ENCODE peak calls at places on chromosome 15, in six cellular contexts. Q is A549, Y is tibial artery, V is foreskin fibroblast, B is PC-3, I is fibroblast of lung. M is an unnamed sample.
A peak's percentile ranks its signal among the peaks of the same experiment; 100 is the strongest.

GRCh38 chr15:63065262-63066234 is 23.0 kb downstream of the TPM1 start:
- DNase-seq in Q (peak; percentile 63), Y (no peak), V (no peak), B (no peak), I (no peak), M (no peak)

GRCh38 chr15:73038186-73038585 is 14.1 kb upstream of the NEO1 start:
- DNase-seq in Q (no peak), Y (no peak), V (no peak), B (no peak), I (no peak), M (no peak)

GRCh38 chr15:82944840-82945239 is 7.7 kb downstream of the HOMER2 start:
- DNase-seq in Q (no peak), Y (no peak), V (no peak), B (no peak), I (no peak), M (no peak)

GRCh38 chr15:58957101-58957973 is 23.9 kb upstream of the SLTM start:
- DNase-seq in Q (peak; percentile 88), Y (no peak), V (peak; percentile 44), B (peak; percentile 90), I (peak; percentile 61), M (no peak)

GRCh38 chr15:58590901-58591300 is 158.6 kb downstream of the ADAM10 start:
- DNase-seq in Q (no peak), Y (no peak), V (no peak), B (no peak), I (no peak), M (no peak)

GRCh38 chr15:83698294-83698693 is 44.4 kb downstream of the ADAMTSL3 start:
- DNase-seq in Q (peak; percentile 63), Y (peak; percentile 74), V (peak; percentile 20), B (peak; percentile 87), I (peak; percentile 23), M (no peak)

GRCh38 chr15:94105760-94106159 is 125.6 kb upstream of the MCTP2 start:
- DNase-seq in Q (no peak), Y (no peak), V (no peak), B (no peak), I (no peak), M (no peak)

GRCh38 chr15:96070636-96071035 is 259.9 kb upstream of the NR2F2 start:
- DNase-seq in Q (peak; percentile 35), Y (no peak), V (peak; percentile 63), B (peak; percentile 66), I (peak; percentile 21), M (no peak)

GRCh38 chr15:58568157-58568571 is 136.4 kb downstream of the LIPC start:
- DNase-seq in Q (no peak), Y (no peak), V (no peak), B (peak; percentile 3), I (no peak), M (no peak)

GRCh38 chr15:85149460-85150129 is 167.9 kb downstream of the PDE8A start:
- DNase-seq in Q (no peak), Y (no peak), V (no peak), B (no peak), I (no peak), M (no peak)

GRCh38 chr15:26771168-26771916 is 1.5 kb downstream of the GABRB3 start:
- DNase-seq in Q (no peak), Y (no peak), V (no peak), B (peak; percentile 13), I (no peak), M (no peak)

GRCh38 chr15:29379647-29380046 is 110.0 kb upstream of the NSMCE3 start:
- DNase-seq in Q (no peak), Y (no peak), V (no peak), B (no peak), I (no peak), M (no peak)

GRCh38 chr15:42191610-42192346 is 16.3 kb downstream of the VPS39 start:
- DNase-seq in Q (no peak), Y (no peak), V (no peak), B (no peak), I (no peak), M (no peak)

GRCh38 chr15:29880886-29881285 is 58.6 kb upstream of the TJP1 start:
- DNase-seq in Q (no peak), Y (no peak), V (no peak), B (no peak), I (no peak), M (no peak)

GRCh38 chr15:78910836-78911235 is 34.0 kb downstream of the CTSH start:
- DNase-seq in Q (no peak), Y (no peak), V (no peak), B (no peak), I (no peak), M (no peak)

GRCh38 chr15:48394172-48394571 is 62.9 kb downstream of the DUT start:
- DNase-seq in Q (no peak), Y (peak; percentile 96), V (no peak), B (no peak), I (no peak), M (no peak)

GRCh38 chr15:69194854-69195253 is 34.4 kb downstream of the GLCE start:
- DNase-seq in Q (no peak), Y (no peak), V (peak; percentile 2), B (no peak), I (no peak), M (no peak)

GRCh38 chr15:29873942-29874341 is 51.7 kb upstream of the TJP1 start:
- DNase-seq in Q (no peak), Y (no peak), V (no peak), B (no peak), I (no peak), M (no peak)

GRCh38 chr15:45023659-45024320 is 795 bp downstream of the SORD start:
- DNase-seq in Q (peak; percentile 1), Y (no peak), V (peak; percentile 22), B (peak; percentile 54), I (peak; percentile 19), M (no peak)

GRCh38 chr15:67187351-67187854 is 67.1 kb downstream of the AAGAB start:
- DNase-seq in Q (peak; percentile 20), Y (peak; percentile 62), V (no peak), B (no peak), I (no peak), M (no peak)

GRCh38 chr15:82980986-82981385 is 5.0 kb upstream of the RAMAC start:
- DNase-seq in Q (no peak), Y (no peak), V (no peak), B (no peak), I (no peak), M (no peak)

GRCh38 chr15:43190178-43190577 is 5.0 kb downstream of the CCNDBP1 start:
- DNase-seq in Q (no peak), Y (no peak), V (no peak), B (no peak), I (no peak), M (no peak)

GRCh38 chr15:92091155-92091734 is 237.7 kb downstream of the SLCO3A1 start:
- DNase-seq in Q (peak; percentile 60), Y (no peak), V (no peak), B (peak; percentile 54), I (peak; percentile 14), M (no peak)

GRCh38 chr15:50685976-50686467 is 575 bp downstream of the TRPM7 start:
- DNase-seq in Q (peak; percentile 64), Y (peak; percentile 84), V (peak; percentile 36), B (peak; percentile 37), I (peak; percentile 39), M (no peak)

GRCh38 chr15:59501531-59502113 is 63.6 kb downstream of the FAM81A start:
- DNase-seq in Q (peak; percentile 80), Y (no peak), V (peak; percentile 16), B (peak; percentile 91), I (peak; percentile 51), M (no peak)

GRCh38 chr15:66851226-66852063 is 149.4 kb downstream of the SMAD6 start:
- DNase-seq in Q (peak; percentile 92), Y (peak; percentile 93), V (peak; percentile 78), B (peak; percentile 72), I (peak; percentile 86), M (no peak)

GRCh38 chr15:93948728-93949127 is 282.6 kb upstream of the MCTP2 start:
- DNase-seq in Q (no peak), Y (no peak), V (no peak), B (no peak), I (no peak), M (no peak)

GRCh38 chr15:28936481-28936881 is 50.7 kb downstream of the APBA2 start:
- DNase-seq in Q (no peak), Y (peak; percentile 38), V (no peak), B (no peak), I (no peak), M (no peak)

GRCh38 chr15:68175527-68175926 is 29.6 kb downstream of the CALML4 start:
- DNase-seq in Q (no peak), Y (no peak), V (no peak), B (no peak), I (no peak), M (no peak)

GRCh38 chr15:70752142-70752754 is 11.1 kb downstream of the UACA start:
- DNase-seq in Q (no peak), Y (peak; percentile 79), V (no peak), B (no peak), I (peak; percentile 41), M (no peak)

GRCh38 chr15:75817151-75817935 is 25.9 kb upstream of the UBE2Q2 start:
- DNase-seq in Q (peak; percentile 37), Y (no peak), V (no peak), B (no peak), I (peak; percentile 28), M (no peak)

GRCh38 chr15:65303687-65304392 is 637 bp upstream of the RNU5B-1 start:
- DNase-seq in Q (peak; percentile 80), Y (peak; percentile 87), V (peak; percentile 81), B (peak; percentile 68), I (peak; percentile 68), M (no peak)
- TF ChIP-seq CTCF in Q (peak; percentile 91), Y (no peak), V (no peak), B (peak; percentile 86), I (no peak), M (no peak)

GRCh38 chr15:89333011-89333860 is 1.4 kb downstream of the POLG start:
- DNase-seq in Q (no peak), Y (peak; percentile 63), V (no peak), B (no peak), I (no peak), M (no peak)
- H3K4me3 ChIP-seq in Q (peak overlapping the region; percentile 68), Y (peak overlapping the region; percentile 87), V (peak overlapping the region; percentile 91), B (peak overlapping the region; percentile 80), I (peak overlapping the region; percentile 89), M (peak overlapping the region; percentile 87)

GRCh38 chr15:55774113-55774970 is 31.4 kb upstream of the PRTG start:
- DNase-seq in Q (peak; percentile 60), Y (no peak), V (no peak), B (peak; percentile 60), I (peak; percentile 27), M (no peak)
- TF ChIP-seq CTCF in Q (peak; percentile 55), Y (peak; percentile 52), V (peak; percentile 56), B (peak; percentile 57), I (peak; percentile 62), M (peak; percentile 59)

GRCh38 chr15:86644319-86644718 is 564.6 kb downstream of the AGBL1 start:
- DNase-seq in Q (no peak), Y (no peak), V (no peak), B (peak; percentile 43), I (no peak), M (no peak)

GRCh38 chr15:86650084-86650483 is 570.4 kb downstream of the AGBL1 start:
- DNase-seq in Q (peak; percentile 40), Y (no peak), V (no peak), B (peak; percentile 32), I (no peak), M (no peak)

GRCh38 chr15:86649277-86649676 is 569.6 kb downstream of the AGBL1 start:
- DNase-seq in Q (no peak), Y (no peak), V (no peak), B (no peak), I (no peak), M (no peak)

GRCh38 chr15:86647810-86648440 is 568.3 kb downstream of the AGBL1 start:
- DNase-seq in Q (no peak), Y (no peak), V (no peak), B (no peak), I (no peak), M (no peak)

GRCh38 chr15:86645861-86646393 is 566.3 kb downstream of the AGBL1 start:
- DNase-seq in Q (no peak), Y (no peak), V (no peak), B (no peak), I (no peak), M (no peak)
- H3K4me3 ChIP-seq in Q (no peak overlapping the region), Y (no peak overlapping the region), V (no peak overlapping the region), B (no peak overlapping the region), I (no peak overlapping the region), M (no peak overlapping the region)